ENCODE peak calls at places on chromosomes 4 and X, in five cellular contexts. A, B, V, J and C are unnamed samples.

GRCh38 chr4:156547439-156547838 is 424.2 kb downstream of the PDGFC start:
- DNase-seq in A (no peak), B (no peak), V (no peak), J (no peak), C (no peak)

GRCh38 chr4:10011885-10012284 is 9.4 kb downstream of the SLC2A9 start:
- DNase-seq in A (no peak), B (no peak), V (no peak), J (no peak), C (no peak)

GRCh38 chr4:88880001-88880400 is 177.0 kb downstream of the FAM13A start:
- DNase-seq in A (no peak), B (no peak), V (no peak), J (no peak), C (no peak)

GRCh38 chr4:73187325-73187724 is 71.3 kb downstream of the ANKRD17 start:
- DNase-seq in A (no peak), B (no peak), V (no peak), J (no peak), C (no peak)

GRCh38 chrX:87728024-87728423 is 210.4 kb downstream of the KLHL4 start:
- DNase-seq in A (no peak), B (no peak), V (no peak), J (no peak), C (no peak)

GRCh38 chrX:26557691-26558321 is 341.8 kb downstream of the MAGEB5 start:
- DNase-seq in A (no peak), B (no peak), V (no peak), J (no peak), C (peak)

GRCh38 chr4:119138046-119138445 is 2.4 kb downstream of the MYOZ2 start:
- DNase-seq in A (no peak), B (no peak), V (no peak), J (no peak), C (no peak)

GRCh38 chr4:179437962-179438361 is 1995.7 kb upstream of the AGA start:
- DNase-seq in A (no peak), B (no peak), V (no peak), J (no peak), C (no peak)

GRCh38 chr4:110865611-110866254 is 242.9 kb upstream of the PITX2 start:
- DNase-seq in A (no peak), B (no peak), V (no peak), J (no peak), C (no peak)

GRCh38 chr4:55742655-55743191 is 76.9 kb upstream of the EXOC1L start:
- DNase-seq in A (no peak), B (no peak), V (no peak), J (no peak), C (no peak)

GRCh38 chrX:154486052-154486395 is 391 bp downstream of the UBL4A start:
- DNase-seq in A (no peak), B (no peak), V (no peak), J (no peak), C (no peak)

GRCh38 chr4:100208964-100209363 is 18.7 kb upstream of the DDIT4L start:
- DNase-seq in A (no peak), B (no peak), V (no peak), J (no peak), C (no peak)

GRCh38 chrX:101430457-101431078 is 22.5 kb downstream of the HNRNPH2 start:
- DNase-seq in A (no peak), B (no peak), V (no peak), J (no peak), C (no peak)

GRCh38 chrX:105975382-105975781 is 63.1 kb downstream of the SERPINA7 start:
- DNase-seq in A (no peak), B (no peak), V (no peak), J (no peak), C (no peak)

GRCh38 chr4:64582492-64582891 is 173.2 kb upstream of the TECRL start:
- DNase-seq in A (no peak), B (no peak), V (no peak), J (no peak), C (no peak)

GRCh38 chr4:704198-704891 is 1.3 kb upstream of the PCGF3 start:
- DNase-seq in A (no peak), B (no peak), V (no peak), J (no peak), C (no peak)

GRCh38 chrX:150899191-150899757 is 806 bp upstream of the CD99L2 start:
- DNase-seq in A (peak), B (no peak), V (no peak), J (peak), C (peak)

GRCh38 chrX:100748133-100748532 is 16.2 kb upstream of the SYTL4 start:
- DNase-seq in A (no peak), B (no peak), V (no peak), J (no peak), C (no peak)